ENCODE peak calls at places on chromosome X, in seven cellular contexts. F is left ventricle myocardium inferior, X is tibial nerve, O is GM04504, W is fibroblast of the aortic adventitia, G is EL, P is NCI-H1930. Y is an unnamed sample.

GRCh38 chrX:134626434-134626833 is 31.8 kb downstream of the PLAC1 start:
- DNase-seq in F (peak), X (no peak), O (no peak), W (peak), G (no peak), P (no peak), Y (no peak)

GRCh38 chrX:146433771-146434170 is 375.8 kb upstream of the CXorf51B start:
- DNase-seq in F (no peak), X (no peak), O (no peak), W (no peak), G (no peak), P (no peak), Y (no peak)

GRCh38 chrX:70755850-70756249 is 152.7 kb downstream of the TEX11 start:
- DNase-seq in F (no peak), X (no peak), O (no peak), W (no peak), G (no peak), P (no peak), Y (peak)

GRCh38 chrX:122770581-122770980 is 413.5 kb upstream of the GRIA3 start:
- DNase-seq in F (no peak), X (no peak), O (no peak), W (no peak), G (peak), P (no peak), Y (no peak)

GRCh38 chrX:133661962-133662839 is 246.9 kb upstream of the GPC4 start:
- DNase-seq in F (no peak), X (no peak), O (no peak), W (peak), G (no peak), P (no peak), Y (no peak)

GRCh38 chrX:42739258-42739657 is 38.7 kb downstream of the PPP1R2C start:
- DNase-seq in F (no peak), X (no peak), O (no peak), W (peak), G (no peak), P (no peak), Y (no peak)

GRCh38 chrX:41734530-41734929 is 10.5 kb downstream of the GPR82 start:
- DNase-seq in F (no peak), X (no peak), O (no peak), W (peak), G (peak), P (no peak), Y (no peak)

GRCh38 chrX:140815868-140816267 is 106.3 kb downstream of the LINC00632 start:
- DNase-seq in F (no peak), X (no peak), O (peak), W (peak), G (peak), P (no peak), Y (no peak)

GRCh38 chrX:149497626-149498025 is 7.5 kb downstream of the IDS start:
- DNase-seq in F (no peak), X (no peak), O (peak), W (peak), G (peak), P (no peak), Y (no peak)